ENCODE peak calls at places on chromosomes 11 and 22, in five cellular contexts. One of them, this sample, is unnamed.
A peak's percentile ranks its signal among the peaks of the same experiment; 100 is the strongest.

GRCh38 chr11:6229911-6230310 is 4.5 kb downstream of the FHIP1B start:
- DNase-seq in OCI-LY7: peak; percentile 10
- DNase-seq in A673: no peak
- DNase-seq in astrocyte of the spinal cord: no peak
- DNase-seq in MM.1S: no peak
- DNase-seq in this sample: no peak

GRCh38 chr22:41216984-41217383 is 11.9 kb downstream of the L3MBTL2 start:
- DNase-seq in OCI-LY7: no peak
- DNase-seq in A673: no peak
- DNase-seq in astrocyte of the spinal cord: no peak
- DNase-seq in MM.1S: no peak
- DNase-seq in this sample: peak; percentile 40

GRCh38 chr11:22671751-22672150 is 5.3 kb downstream of the GAS2 start:
- DNase-seq in OCI-LY7: no peak
- DNase-seq in A673: no peak
- DNase-seq in astrocyte of the spinal cord: peak; percentile 12
- DNase-seq in MM.1S: peak; percentile 19
- DNase-seq in this sample: no peak

GRCh38 chr11:2777396-2777795 is 77.6 kb upstream of the KCNQ1OT1 start:
- DNase-seq in OCI-LY7: no peak
- DNase-seq in A673: no peak
- DNase-seq in astrocyte of the spinal cord: no peak
- DNase-seq in MM.1S: no peak
- DNase-seq in this sample: peak; percentile 17

GRCh38 chr11:113278481-113278880 is 35.9 kb upstream of the TTC12 start:
- DNase-seq in OCI-LY7: no peak
- DNase-seq in A673: no peak
- DNase-seq in astrocyte of the spinal cord: no peak
- DNase-seq in MM.1S: no peak
- DNase-seq in this sample: no peak

GRCh38 chr22:20111045-20111688 is 4.7 kb upstream of the RANBP1 start:
- DNase-seq in OCI-LY7: peak; percentile 67
- DNase-seq in A673: peak; percentile 60
- DNase-seq in astrocyte of the spinal cord: peak; percentile 19
- DNase-seq in MM.1S: no peak
- DNase-seq in this sample: peak; percentile 42

GRCh38 chr11:2791521-2792375 is 92.0 kb upstream of the KCNQ1OT1 start:
- DNase-seq in OCI-LY7: no peak
- DNase-seq in A673: no peak
- DNase-seq in astrocyte of the spinal cord: no peak
- DNase-seq in MM.1S: no peak
- DNase-seq in this sample: no peak

GRCh38 chr22:21682385-21683175 is 16.8 kb downstream of the PPIL2 start:
- DNase-seq in OCI-LY7: no peak
- DNase-seq in A673: no peak
- DNase-seq in astrocyte of the spinal cord: no peak
- DNase-seq in MM.1S: no peak
- DNase-seq in this sample: no peak

GRCh38 chr11:122978303-122978620 is 3.4 kb downstream of the BSX start:
- DNase-seq in OCI-LY7: no peak
- DNase-seq in A673: no peak
- DNase-seq in astrocyte of the spinal cord: no peak
- DNase-seq in MM.1S: no peak
- DNase-seq in this sample: no peak

GRCh38 chr11:117807482-117808272 is 10.7 kb upstream of the DSCAML1 start:
- DNase-seq in OCI-LY7: peak; percentile 63
- DNase-seq in A673: peak; percentile 83
- DNase-seq in astrocyte of the spinal cord: peak; percentile 64
- DNase-seq in MM.1S: peak; percentile 57
- DNase-seq in this sample: peak; percentile 71

GRCh38 chr11:279040-279965 is 1.1 kb downstream of the NLRP6 start:
- DNase-seq in OCI-LY7: no peak
- DNase-seq in A673: no peak
- DNase-seq in astrocyte of the spinal cord: no peak
- DNase-seq in MM.1S: no peak
- DNase-seq in this sample: no peak

GRCh38 chr11:57473208-57473930 is 13.0 kb downstream of the RTN4RL2 start:
- DNase-seq in OCI-LY7: no peak
- DNase-seq in A673: peak; percentile 40
- DNase-seq in astrocyte of the spinal cord: no peak
- DNase-seq in MM.1S: no peak
- DNase-seq in this sample: no peak

GRCh38 chr22:46359362-46359761 is 23.8 kb downstream of the TRMU start:
- DNase-seq in OCI-LY7: no peak
- DNase-seq in A673: no peak
- DNase-seq in astrocyte of the spinal cord: no peak
- DNase-seq in MM.1S: no peak
- DNase-seq in this sample: no peak

GRCh38 chr11:118677977-118678376 is 1.5 kb downstream of the TREH start:
- DNase-seq in OCI-LY7: no peak
- DNase-seq in A673: no peak
- DNase-seq in astrocyte of the spinal cord: no peak
- DNase-seq in MM.1S: no peak
- DNase-seq in this sample: no peak

GRCh38 chr11:81802591-81802990 is 931.1 kb downstream of the FAM181B start:
- DNase-seq in OCI-LY7: no peak
- DNase-seq in A673: no peak
- DNase-seq in astrocyte of the spinal cord: no peak
- DNase-seq in MM.1S: no peak
- DNase-seq in this sample: no peak

GRCh38 chr11:81804858-81805257 is 928.8 kb downstream of the FAM181B start:
- DNase-seq in OCI-LY7: no peak
- DNase-seq in A673: no peak
- DNase-seq in astrocyte of the spinal cord: no peak
- DNase-seq in MM.1S: no peak
- DNase-seq in this sample: no peak
- H3K4me3 ChIP-seq in OCI-LY7: no peak overlapping the region
- H3K4me3 ChIP-seq in A673: no peak overlapping the region
- H3K4me3 ChIP-seq in astrocyte of the spinal cord: no peak overlapping the region
- H3K4me3 ChIP-seq in MM.1S: no peak overlapping the region
- H3K4me3 ChIP-seq in this sample: no peak overlapping the region

GRCh38 chr11:35260342-35260985 is 121.5 kb downstream of the CD44 start:
- DNase-seq in OCI-LY7: no peak
- DNase-seq in A673: no peak
- DNase-seq in astrocyte of the spinal cord: peak; percentile 90
- DNase-seq in MM.1S: no peak
- DNase-seq in this sample: peak; percentile 79

GRCh38 chr11:35262735-35263134 is 123.8 kb downstream of the CD44 start:
- DNase-seq in OCI-LY7: no peak
- DNase-seq in A673: no peak
- DNase-seq in astrocyte of the spinal cord: no peak
- DNase-seq in MM.1S: no peak
- DNase-seq in this sample: no peak

GRCh38 chr11:35259529-35259928 is 120.6 kb downstream of the CD44 start:
- DNase-seq in OCI-LY7: no peak
- DNase-seq in A673: no peak
- DNase-seq in astrocyte of the spinal cord: no peak
- DNase-seq in MM.1S: no peak
- DNase-seq in this sample: no peak

GRCh38 chr11:35257287-35257686 is 118.3 kb downstream of the CD44 start:
- DNase-seq in OCI-LY7: no peak
- DNase-seq in A673: no peak
- DNase-seq in astrocyte of the spinal cord: no peak
- DNase-seq in MM.1S: peak; percentile 80
- DNase-seq in this sample: no peak

GRCh38 chr11:35261197-35261596 is 122.2 kb downstream of the CD44 start:
- DNase-seq in OCI-LY7: no peak
- DNase-seq in A673: no peak
- DNase-seq in astrocyte of the spinal cord: no peak
- DNase-seq in MM.1S: no peak
- DNase-seq in this sample: no peak
- TF ChIP-seq CTCF in OCI-LY7: no peak
- TF ChIP-seq CTCF in A673: no peak
- TF ChIP-seq CTCF in astrocyte of the spinal cord: no peak
- TF ChIP-seq CTCF in MM.1S: no peak
- TF ChIP-seq CTCF in this sample: no peak

DNA sequence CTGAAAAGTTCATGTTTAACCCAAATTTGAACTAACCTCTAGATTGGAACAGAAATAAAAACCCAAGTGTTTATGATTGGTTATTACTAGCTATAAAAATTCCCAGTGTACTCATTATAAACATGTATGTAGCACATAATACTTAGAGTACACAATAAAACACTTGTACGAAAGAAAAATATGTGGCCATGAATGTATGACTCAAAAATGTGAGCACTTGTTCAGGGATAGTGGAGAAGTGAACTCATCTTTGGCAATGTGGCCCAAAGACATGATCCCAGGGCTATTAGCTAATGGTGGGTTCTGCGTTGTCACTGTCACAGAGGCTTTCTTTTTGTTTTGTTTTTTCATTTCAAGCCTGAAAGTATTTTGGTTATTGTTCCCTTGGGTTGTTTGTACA is 72.0 kb downstream of the PPFIBP2 start:
- DNase-seq in OCI-LY7: no peak
- DNase-seq in A673: no peak
- DNase-seq in astrocyte of the spinal cord: no peak
- DNase-seq in MM.1S: no peak
- DNase-seq in this sample: no peak
- H3K4me3 ChIP-seq in OCI-LY7: no peak overlapping the region
- H3K4me3 ChIP-seq in A673: no peak overlapping the region
- H3K4me3 ChIP-seq in astrocyte of the spinal cord: no peak overlapping the region
- H3K4me3 ChIP-seq in MM.1S: no peak overlapping the region
- H3K4me3 ChIP-seq in this sample: no peak overlapping the region

GRCh38 chr11:93784152-93784934 is at the start of gene MED17:
- DNase-seq in OCI-LY7: peak; percentile 93
- DNase-seq in A673: peak; percentile 99
- DNase-seq in astrocyte of the spinal cord: peak; percentile 95
- DNase-seq in MM.1S: peak; percentile 94
- DNase-seq in this sample: peak; percentile 94
- TF ChIP-seq CTCF in OCI-LY7: peak; percentile 57
- TF ChIP-seq CTCF in A673: peak; percentile 53
- TF ChIP-seq CTCF in astrocyte of the spinal cord: peak; percentile 51
- TF ChIP-seq CTCF in MM.1S: peak; percentile 44
- TF ChIP-seq CTCF in this sample: peak; percentile 37

GRCh38 chr11:125162743-125163142 is 1.8 kb upstream of the PKNOX2 start:
- DNase-seq in OCI-LY7: no peak
- DNase-seq in A673: no peak
- DNase-seq in astrocyte of the spinal cord: no peak
- DNase-seq in MM.1S: no peak
- DNase-seq in this sample: no peak

GRCh38 chr11:125163431-125164011 is 1.0 kb upstream of the PKNOX2 start:
- DNase-seq in OCI-LY7: no peak
- DNase-seq in A673: no peak
- DNase-seq in astrocyte of the spinal cord: peak; percentile 36
- DNase-seq in MM.1S: no peak
- DNase-seq in this sample: no peak

GRCh38 chr11:125165111-125165663 is 636 bp downstream of the PKNOX2 start:
- DNase-seq in OCI-LY7: no peak
- DNase-seq in A673: peak; percentile 26
- DNase-seq in astrocyte of the spinal cord: peak; percentile 51
- DNase-seq in MM.1S: no peak
- DNase-seq in this sample: peak; percentile 51

GRCh38 chr11:125164422-125165110 is at the start of gene PKNOX2:
- DNase-seq in OCI-LY7: no peak
- DNase-seq in A673: peak; percentile 85
- DNase-seq in astrocyte of the spinal cord: peak; percentile 81
- DNase-seq in MM.1S: peak; percentile 50
- DNase-seq in this sample: peak; percentile 88

GRCh38 chr11:125164091-125164421 is 495 bp upstream of the PKNOX2 start:
- DNase-seq in OCI-LY7: no peak
- DNase-seq in A673: no peak
- DNase-seq in astrocyte of the spinal cord: no peak
- DNase-seq in MM.1S: no peak
- DNase-seq in this sample: no peak
- H3K4me3 ChIP-seq in OCI-LY7: no peak overlapping the region
- H3K4me3 ChIP-seq in A673: peak overlapping the region; percentile 27
- H3K4me3 ChIP-seq in astrocyte of the spinal cord: peak overlapping the region; percentile 1
- H3K4me3 ChIP-seq in MM.1S: no peak overlapping the region
- H3K4me3 ChIP-seq in this sample: peak overlapping the region; percentile 7

GRCh38 chr11:27119396-27119795 is 78.8 kb downstream of the BBOX1 start:
- DNase-seq in OCI-LY7: no peak
- DNase-seq in A673: no peak
- DNase-seq in astrocyte of the spinal cord: no peak
- DNase-seq in MM.1S: no peak
- DNase-seq in this sample: no peak

GRCh38 chr11:27120211-27120610 is 79.6 kb downstream of the BBOX1 start:
- DNase-seq in OCI-LY7: no peak
- DNase-seq in A673: no peak
- DNase-seq in astrocyte of the spinal cord: no peak
- DNase-seq in MM.1S: no peak
- DNase-seq in this sample: peak; percentile 35

GRCh38 chr11:27124514-27125264 is 84.1 kb downstream of the BBOX1 start:
- DNase-seq in OCI-LY7: peak; percentile 30
- DNase-seq in A673: peak; percentile 49
- DNase-seq in astrocyte of the spinal cord: peak; percentile 55
- DNase-seq in MM.1S: no peak
- DNase-seq in this sample: peak; percentile 69
- TF ChIP-seq CTCF in OCI-LY7: peak; percentile 58
- TF ChIP-seq CTCF in A673: peak; percentile 54
- TF ChIP-seq CTCF in astrocyte of the spinal cord: peak; percentile 15
- TF ChIP-seq CTCF in MM.1S: peak; percentile 16
- TF ChIP-seq CTCF in this sample: no peak

DNA sequence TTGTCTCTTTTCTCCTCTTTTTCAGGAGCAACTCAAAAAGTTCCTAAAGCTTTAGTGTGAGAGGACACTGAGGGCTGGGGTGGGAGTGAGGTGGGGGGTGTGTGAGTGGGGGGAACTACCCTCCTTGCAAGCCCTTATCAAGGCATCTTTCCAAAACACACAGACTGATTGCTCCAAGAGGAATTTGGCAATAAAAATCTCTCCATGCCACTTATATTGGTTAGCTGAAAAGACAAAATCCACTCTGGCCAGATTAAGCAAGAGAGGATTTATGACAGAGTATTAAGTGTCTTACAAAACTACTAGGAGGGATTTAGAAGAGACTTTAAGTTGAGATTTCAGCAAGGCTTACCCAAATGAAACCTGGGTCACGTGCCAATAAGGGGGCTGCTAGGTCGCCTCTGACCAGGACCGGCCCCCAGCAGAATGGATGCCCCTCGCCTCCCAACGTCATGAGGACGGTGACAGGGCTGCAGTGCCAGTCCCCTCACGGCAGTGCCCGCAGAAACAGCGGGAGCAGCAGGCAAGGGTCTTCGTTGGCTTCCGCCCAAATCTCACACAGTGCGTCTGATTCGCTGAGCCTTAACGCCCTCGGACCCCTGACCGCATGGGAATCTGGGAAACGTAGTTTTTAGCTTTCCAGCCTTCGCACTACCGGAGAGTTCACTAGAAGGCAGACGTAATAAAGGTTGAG is 22.1 kb upstream of the CTR9 start:
- DNase-seq in OCI-LY7: no peak
- DNase-seq in A673: peak; percentile 52
- DNase-seq in astrocyte of the spinal cord: no peak
- DNase-seq in MM.1S: no peak
- DNase-seq in this sample: no peak
- H3K4me3 ChIP-seq in OCI-LY7: no peak overlapping the region
- H3K4me3 ChIP-seq in A673: no peak overlapping the region
- H3K4me3 ChIP-seq in astrocyte of the spinal cord: no peak overlapping the region
- H3K4me3 ChIP-seq in MM.1S: no peak overlapping the region
- H3K4me3 ChIP-seq in this sample: no peak overlapping the region

DNA sequence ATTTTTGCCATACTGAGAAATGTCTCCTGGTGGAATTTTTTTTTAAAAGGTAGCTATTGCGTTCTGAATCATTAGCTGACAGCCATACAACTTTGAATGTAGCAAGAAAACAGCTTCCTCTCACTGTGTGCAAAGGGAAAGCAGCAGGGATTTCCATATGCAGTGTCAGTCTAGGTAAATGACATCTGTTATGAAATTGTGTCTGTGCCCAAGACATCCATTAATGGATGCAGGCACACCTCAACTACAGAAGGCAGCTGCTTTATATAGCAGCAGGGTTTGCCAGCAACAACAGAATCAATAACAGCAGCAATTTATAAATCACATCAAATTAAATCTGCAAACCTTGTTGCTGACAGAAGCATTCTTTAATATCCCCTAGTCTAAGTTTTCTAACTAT is 745.2 kb upstream of the RAG2 start:
- DNase-seq in OCI-LY7: no peak
- DNase-seq in A673: no peak
- DNase-seq in astrocyte of the spinal cord: no peak
- DNase-seq in MM.1S: no peak
- DNase-seq in this sample: no peak
- TF ChIP-seq CTCF in OCI-LY7: no peak
- TF ChIP-seq CTCF in A673: no peak
- TF ChIP-seq CTCF in astrocyte of the spinal cord: no peak
- TF ChIP-seq CTCF in MM.1S: no peak
- TF ChIP-seq CTCF in this sample: no peak